ENCODE peak calls at places on chromosomes 16 and 17, in eight cellular contexts. F is HT-29; E is lung microvascular endothelial cell; A is AG09319; Z is AG09309; J is midbrain; B is GM13976; N is activated CD4-positive, alpha-beta T cell treated with anti-CD3 and anti-CD28 coated beads, Interleukin-2, amount 10 ng/mL, durations not matched to agents 7 days and 5 days. I is an unnamed sample.

GRCh38 chr16:4083347-4083870 is 32.8 kb downstream of the ADCY9 start:
- DNase-seq in J (no peak), Z (no peak), N (no peak), A (no peak), E (no peak), B (no peak), F (no peak), I (no peak)

GRCh38 chr16:57475711-57476339 is 10.5 kb downstream of the DOK4 start:
- DNase-seq in B (peak), Z (no peak), J (no peak), A (no peak), N (peak), E (peak), F (peak), I (no peak)

GRCh38 chr16:12758031-12758669 is 45.5 kb downstream of the CPPED1 start:
- DNase-seq in F (no peak), J (peak), N (no peak), Z (no peak), E (peak), B (no peak), A (no peak), I (no peak)

GRCh38 chr17:33854596-33854995 is 400.5 kb upstream of the CCL2 start:
- DNase-seq in J (no peak), Z (no peak), E (no peak), A (no peak), N (no peak), F (no peak), B (no peak), I (no peak)

GRCh38 chr17:17693253-17693954 is 12.1 kb downstream of the RAI1 start:
- DNase-seq in Z (no peak), J (peak), F (peak), A (no peak), N (no peak), E (peak), B (no peak), I (no peak)

GRCh38 chr17:68057531-68057952 is 22.0 kb downstream of the KPNA2 start:
- DNase-seq in F (peak), Z (no peak), B (no peak), A (no peak), E (peak), N (peak), J (no peak), I (no peak)

GRCh38 chr17:34726536-34727384 is 147.4 kb downstream of the TMEM132E start:
- DNase-seq in J (no peak), B (no peak), N (no peak), F (no peak), Z (no peak), A (no peak), E (no peak), I (no peak)

GRCh38 chr16:88354229-88355092 is 28.3 kb upstream of the ZNF469 start:
- DNase-seq in A (no peak), Z (no peak), F (no peak), J (no peak), E (no peak), B (no peak), N (no peak), I (no peak)

GRCh38 chr16:85514601-85515318 is 98.4 kb upstream of the GSE1 start:
- DNase-seq in J (peak), N (no peak), Z (peak), E (peak), B (no peak), F (peak), A (peak), I (peak)

GRCh38 chr16:57906385-57907316 is 64.3 kb downstream of the CNGB1 start:
- DNase-seq in E (peak), A (no peak), F (peak), J (no peak), B (no peak), N (peak), Z (no peak), I (no peak)

GRCh38 chr17:27968206-27968732 is 74.2 kb upstream of the NLK start:
- DNase-seq in Z (no peak), A (no peak), J (no peak), F (no peak), B (no peak), E (no peak), N (no peak), I (no peak)

GRCh38 chr17:28626818-28627217 is 12.8 kb upstream of the RSKR start:
- DNase-seq in B (no peak), Z (no peak), A (no peak), N (no peak), J (no peak), E (no peak), F (no peak), I (no peak)

GRCh38 chr16:12255919-12256665 is 279.6 kb downstream of the SNX29 start:
- DNase-seq in A (no peak), J (no peak), Z (no peak), N (no peak), F (no peak), B (no peak), E (no peak), I (no peak)

GRCh38 chr16:67943619-67944503 is at the start of gene LCAT:
- DNase-seq in J (peak), F (no peak), B (no peak), E (no peak), N (no peak), Z (no peak), A (no peak), I (no peak)

GRCh38 chr17:4708436-4708835 is 2.0 kb upstream of the ARRB2 start:
- DNase-seq in B (no peak), N (peak), J (no peak), Z (no peak), A (no peak), F (peak), E (no peak), I (no peak)

GRCh38 chr17:63997341-63998048 is 656 bp upstream of the PRR29 start:
- DNase-seq in J (no peak), A (no peak), F (no peak), N (no peak), E (peak), Z (no peak), B (no peak), I (no peak)

GRCh38 chr16:72427786-72428480 is 256.0 kb upstream of the PMFBP1 start:
- DNase-seq in Z (no peak), E (no peak), B (no peak), N (no peak), F (no peak), J (peak), A (no peak), I (no peak)

GRCh38 chr17:9529033-9529748 is 46.4 kb downstream of the STX8 start:
- DNase-seq in N (no peak), Z (no peak), F (peak), E (peak), J (no peak), A (no peak), B (peak), I (peak)

GRCh38 chr17:54888254-54888653 is 12.4 kb upstream of the TOM1L1 start:
- DNase-seq in N (no peak), B (no peak), E (no peak), A (no peak), J (no peak), F (no peak), Z (no peak), I (no peak)

GRCh38 chr16:20747030-20747816 is 5.6 kb upstream of the THUMPD1 start:
- DNase-seq in N (no peak), B (no peak), J (no peak), F (no peak), A (no peak), E (no peak), Z (no peak), I (no peak)

GRCh38 chr16:3656491-3657468 is 2.3 kb downstream of the DNASE1 start:
- DNase-seq in Z (no peak), E (no peak), J (no peak), B (no peak), A (no peak), F (no peak), N (no peak), I (no peak)

GRCh38 chr16:47965439-47965838 is 190.4 kb downstream of the ABCC12 start:
- DNase-seq in N (no peak), E (no peak), A (no peak), F (no peak), Z (no peak), J (no peak), B (no peak), I (no peak)

GRCh38 chr16:57807968-57808528 is 5.8 kb upstream of the KIFC3 start:
- DNase-seq in J (peak), Z (peak), F (peak), N (peak), E (peak), B (peak), A (no peak), I (peak)

GRCh38 chr16:13553453-13553985 is 366.4 kb upstream of the ERCC4 start:
- DNase-seq in F (no peak), J (no peak), N (no peak), Z (no peak), B (no peak), E (no peak), A (no peak), I (no peak)

GRCh38 chr16:48158296-48158695 is 2.5 kb upstream of the ABCC12 start:
- DNase-seq in E (peak), Z (peak), F (no peak), J (no peak), A (no peak), B (peak), N (peak), I (peak)

GRCh38 chr17:41444640-41445039 is 3.9 kb upstream of the KRT38 start:
- DNase-seq in A (no peak), Z (no peak), E (no peak), F (no peak), B (no peak), J (no peak), N (no peak), I (no peak)

GRCh38 chr16:85354623-85355514 is 242.6 kb upstream of the CIBAR2 start:
- DNase-seq in B (no peak), Z (peak), J (no peak), F (peak), N (no peak), E (peak), A (no peak), I (peak)

GRCh38 chr17:47789611-47790520 is 31.7 kb downstream of the OSBPL7 start:
- DNase-seq in N (peak), J (peak), Z (no peak), B (peak), F (no peak), A (no peak), E (peak), I (no peak)

GRCh38 chr17:79630120-79630519 is 19.3 kb upstream of the RBFOX3 start:
- DNase-seq in N (peak), A (no peak), B (no peak), Z (no peak), E (no peak), F (no peak), J (no peak), I (no peak)

GRCh38 chr16:24281466-24281865 is 25.3 kb downstream of the CACNG3 start:
- DNase-seq in B (no peak), J (no peak), Z (no peak), A (no peak), N (no peak), F (no peak), E (no peak), I (no peak)

GRCh38 chr17:51165680-51166197 is 472 bp upstream of the NME2 start:
- DNase-seq in B (no peak), E (no peak), F (no peak), N (no peak), Z (no peak), J (no peak), A (no peak), I (no peak)

GRCh38 chr16:47705268-47705667 is 244.1 kb downstream of the PHKB start:
- DNase-seq in B (no peak), Z (no peak), J (no peak), F (no peak), N (no peak), A (no peak), E (no peak), I (no peak)

GRCh38 chr16:7321661-7322060 is 11.0 kb upstream of the RBFOX1 start:
- DNase-seq in J (no peak), E (no peak), Z (no peak), F (no peak), N (no peak), A (no peak), B (no peak), I (no peak)

GRCh38 chr16:11562411-11562810 is 24.3 kb downstream of the LITAF start:
- DNase-seq in J (no peak), Z (no peak), N (no peak), F (no peak), B (no peak), E (no peak), A (no peak), I (no peak)

GRCh38 chr17:78882546-78883089 is 20.4 kb downstream of the CEP295NL start:
- DNase-seq in F (peak), B (no peak), N (no peak), Z (no peak), A (no peak), J (no peak), E (no peak), I (no peak)

GRCh38 chr16:23119570-23119969 is 29.7 kb downstream of the USP31 start:
- DNase-seq in N (no peak), F (no peak), J (no peak), Z (peak), E (no peak), A (peak), B (no peak), I (no peak)

GRCh38 chr16:80601182-80601581 is 60.4 kb downstream of the DYNLRB2 start:
- DNase-seq in E (no peak), J (no peak), Z (no peak), B (no peak), F (no peak), N (no peak), A (no peak), I (no peak)